ENCODE peak calls at places on chromosomes 16 and 17, in four cellular contexts. H, W, R and X are unnamed samples.

GRCh38 chr17:57866723-57867122 is 16.9 kb upstream of the MRPS23 start:
- DNase-seq in H (no peak), W (no peak), R (no peak), X (no peak)

GRCh38 chr16:14193316-14193871 is 122.3 kb downstream of the MRTFB start:
- DNase-seq in H (no peak), W (no peak), R (no peak), X (no peak)

GRCh38 chr16:9658157-9658556 is 524.1 kb downstream of the GRIN2A start:
- DNase-seq in H (no peak), W (no peak), R (no peak), X (no peak)

GRCh38 chr17:48374650-48375230 is 55.3 kb downstream of the SKAP1 start:
- DNase-seq in H (peak), W (no peak), R (peak), X (no peak)

GRCh38 chr16:89906141-89907025 is 12.3 kb upstream of the MC1R start:
- DNase-seq in H (no peak), W (no peak), R (no peak), X (no peak)

GRCh38 chr17:6698004-6698403 is 15.2 kb downstream of the SLC13A5 start:
- DNase-seq in H (no peak), W (no peak), R (no peak), X (no peak)

GRCh38 chr17:80992077-80992947 is 671 bp downstream of the CHMP6 start:
- DNase-seq in H (no peak), W (no peak), R (no peak), X (no peak)

GRCh38 chr17:2455956-2456355 is 55.1 kb upstream of the MNT start:
- DNase-seq in H (no peak), W (no peak), R (no peak), X (no peak)

GRCh38 chr17:13031718-13032350 is 14.0 kb upstream of the ELAC2 start:
- DNase-seq in H (peak), W (peak), R (no peak), X (peak)

GRCh38 chr16:546909-547770 is 13.1 kb upstream of the PRR35 start:
- DNase-seq in H (peak), W (peak), R (no peak), X (peak)

GRCh38 chr17:72433797-72434196 is 313.0 kb downstream of the SOX9 start:
- DNase-seq in H (no peak), W (no peak), R (no peak), X (no peak)

GRCh38 chr17:48952904-48953303 is 8.3 kb upstream of the SNF8 start:
- DNase-seq in H (no peak), W (no peak), R (no peak), X (no peak)

GRCh38 chr17:32960815-32961214 is 30.8 kb upstream of the SPACA3 start:
- DNase-seq in H (no peak), W (no peak), R (no peak), X (no peak)

GRCh38 chr16:11257131-11257938 is 1.3 kb upstream of the SOCS1 start:
- DNase-seq in H (peak), W (peak), R (peak), X (peak)

GRCh38 chr17:57603541-57603940 is 141.6 kb downstream of the CCDC182 start:
- DNase-seq in H (no peak), W (no peak), R (no peak), X (no peak)

GRCh38 chr17:77279448-77280303 is 138.9 kb downstream of the SEC14L1 start:
- DNase-seq in H (no peak), W (no peak), R (no peak), X (no peak)

GRCh38 chr17:57629886-57630285 is 115.2 kb downstream of the CCDC182 start:
- DNase-seq in H (no peak), W (no peak), R (no peak), X (no peak)

GRCh38 chr16:62540496-62540895 is 504.3 kb upstream of the CDH8 start:
- DNase-seq in H (no peak), W (no peak), R (no peak), X (no peak)

GRCh38 chr17:77718669-77718961 is 239.9 kb upstream of the TNRC6C start:
- DNase-seq in H (no peak), W (no peak), R (no peak), X (no peak)

GRCh38 chr17:9817086-9817485 is 4.8 kb downstream of the GSG1L2 start:
- DNase-seq in H (peak), W (no peak), R (no peak), X (peak)

GRCh38 chr17:7436556-7437368 is 1.5 kb downstream of the TMEM102 start:
- DNase-seq in H (peak), W (peak), R (peak), X (peak)

GRCh38 chr16:26605872-26606271 is 460.9 kb upstream of the C16orf82 start:
- DNase-seq in H (no peak), W (no peak), R (no peak), X (no peak)

GRCh38 chr17:56185905-56186783 is 32.9 kb downstream of the ANKFN1 start:
- DNase-seq in H (no peak), W (no peak), R (no peak), X (no peak)

GRCh38 chr17:81998222-81998621 is 20.8 kb downstream of the ASPSCR1 start:
- DNase-seq in H (no peak), W (no peak), R (no peak), X (no peak)

GRCh38 chr17:82320956-82321927 is 3.8 kb upstream of the CD7 start:
- DNase-seq in H (no peak), W (no peak), R (no peak), X (peak)

GRCh38 chr17:44187131-44187899 is 543 bp downstream of the TMUB2 start:
- DNase-seq in H (no peak), W (no peak), R (no peak), X (peak)

GRCh38 chr16:30741461-30741914 is 6.7 kb upstream of the PHKG2 start:
- DNase-seq in H (peak), W (no peak), R (peak), X (no peak)

GRCh38 chr16:4892356-4893102 is 44.4 kb downstream of the PPL start:
- DNase-seq in H (no peak), W (peak), R (no peak), X (no peak)

GRCh38 chr17:79991924-79992656 is 43.6 kb downstream of the TBC1D16 start:
- DNase-seq in H (peak), W (peak), R (peak), X (no peak)
- TF ChIP-seq CTCF in H (peak), W (peak), R (no peak), X (no peak)

GRCh38 chr16:81394416-81394815 is 50.2 kb upstream of the CMIP start:
- DNase-seq in H (no peak), W (no peak), R (peak), X (no peak)

GRCh38 chr16:81392011-81392410 is 52.6 kb upstream of the CMIP start:
- DNase-seq in H (no peak), W (no peak), R (peak), X (no peak)

GRCh38 chr16:81397879-81398516 is 46.6 kb upstream of the CMIP start:
- DNase-seq in H (no peak), W (no peak), R (no peak), X (no peak)

GRCh38 chr16:81397058-81397878 is 47.3 kb upstream of the CMIP start:
- DNase-seq in H (no peak), W (no peak), R (peak), X (no peak)

GRCh38 chr16:81394966-81395655 is 49.5 kb upstream of the CMIP start:
- DNase-seq in H (no peak), W (peak), R (peak), X (no peak)
- H3K27ac ChIP-seq in H (no peak), W (peak), R (no peak), X (no peak)

DNA sequence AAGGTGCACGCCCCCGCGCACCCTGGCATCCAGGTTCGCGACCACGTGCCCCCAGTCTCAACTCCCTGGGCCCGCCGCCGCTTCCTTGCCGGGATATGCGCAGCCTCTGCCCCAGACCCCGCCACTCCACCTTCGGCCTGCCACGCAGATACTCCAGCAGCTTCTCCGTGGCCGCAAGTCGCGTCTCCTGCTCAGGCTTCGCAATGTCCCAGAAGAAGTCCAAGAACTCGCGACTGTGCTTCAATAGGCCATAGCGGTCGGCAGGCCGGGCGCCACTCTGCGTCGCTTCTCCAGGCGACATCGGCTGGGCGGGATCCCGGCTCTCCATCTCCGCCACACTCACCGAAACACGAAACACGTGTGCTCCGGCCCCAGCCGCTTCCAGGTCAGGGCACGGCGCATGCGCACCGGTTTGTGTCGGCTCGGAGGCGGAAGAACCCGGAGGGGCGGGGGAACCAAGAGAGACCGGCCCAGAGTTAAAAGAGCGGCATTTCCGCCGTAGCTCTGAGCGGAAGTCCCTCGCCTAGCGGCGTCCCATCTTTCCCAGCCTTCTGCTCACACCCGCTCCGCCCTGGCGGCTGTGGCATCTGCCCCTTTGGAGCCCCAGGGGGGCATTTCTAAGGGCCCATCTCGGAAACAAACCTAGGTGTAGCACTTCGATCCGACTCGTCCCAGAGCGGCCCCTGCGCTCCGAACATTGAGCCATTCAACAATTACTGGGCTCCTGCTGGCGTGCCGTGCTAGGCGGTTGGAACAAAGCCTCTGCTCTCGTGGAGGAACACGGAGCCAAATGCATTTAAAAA is at the start of gene MYBBP1A:
- DNase-seq in H (peak), W (peak), R (peak), X (peak)
- TF ChIP-seq CTCF in H (no peak), W (peak), R (no peak), X (no peak)

GRCh38 chr17:5226940-5227878 is 7.5 kb downstream of the SCIMP start:
- DNase-seq in H (no peak), W (no peak), R (no peak), X (no peak)
- H3K27ac ChIP-seq in H (no peak), W (no peak), R (peak), X (no peak)

GRCh38 chr17:8574687-8575086 is 55.8 kb downstream of the MYH10 start:
- DNase-seq in H (peak), W (peak), R (no peak), X (no peak)
- TF ChIP-seq CTCF in H (no peak), W (peak), R (peak), X (no peak)

DNA sequence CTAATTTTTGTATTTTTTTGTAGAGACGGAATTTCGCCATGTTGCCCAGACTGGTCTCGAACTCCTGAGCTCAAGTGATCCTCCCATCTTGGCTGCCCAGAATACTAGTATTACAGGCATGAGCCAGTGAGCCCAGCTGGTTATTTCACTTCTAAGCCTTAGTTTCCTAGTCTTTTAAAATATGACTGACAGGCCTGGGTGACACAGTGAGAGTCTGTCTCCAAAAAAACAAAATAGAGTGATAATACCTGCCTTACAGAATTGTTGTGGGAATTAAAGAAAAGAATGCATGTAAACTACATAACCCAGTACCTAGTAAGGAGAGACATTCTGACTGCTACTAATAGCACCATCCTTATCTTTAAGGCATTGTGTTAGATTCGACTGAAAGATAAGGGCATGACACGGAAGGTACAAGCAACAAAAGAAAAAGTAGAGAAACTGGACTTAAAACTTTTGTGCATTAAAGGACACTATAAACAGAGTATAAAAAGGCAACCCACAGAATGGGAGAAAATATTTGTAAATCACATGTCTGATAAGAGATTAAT is 11.6 kb downstream of the TOM1L2 start:
- DNase-seq in H (no peak), W (no peak), R (no peak), X (no peak)
- H3K27ac ChIP-seq in H (peak), W (peak), R (peak), X (peak)

GRCh38 chr17:67891481-67892119 is 66.3 kb downstream of the BPTF start:
- DNase-seq in H (peak), W (no peak), R (no peak), X (no peak)
- TF ChIP-seq CTCF in H (peak), W (peak), R (peak), X (no peak)

GRCh38 chr16:67796099-67796718 is 10.2 kb downstream of the RANBP10 start:
- DNase-seq in H (no peak), W (no peak), R (no peak), X (no peak)
- H3K27ac ChIP-seq in H (no peak), W (no peak), R (no peak), X (no peak)

GRCh38 chr17:51997723-51998122 is 160.8 kb downstream of the CA10 start:
- DNase-seq in H (no peak), W (no peak), R (no peak), X (no peak)
- TF ChIP-seq CTCF in H (no peak), W (no peak), R (no peak), X (no peak)

GRCh38 chr17:40486513-40487370 is 14.7 kb downstream of the TNS4 start:
- DNase-seq in H (peak), W (no peak), R (no peak), X (no peak)

GRCh38 chr17:40484973-40485530 is 16.4 kb downstream of the TNS4 start:
- DNase-seq in H (no peak), W (no peak), R (no peak), X (no peak)

GRCh38 chr17:40487371-40488020 is 13.9 kb downstream of the TNS4 start:
- DNase-seq in H (no peak), W (no peak), R (no peak), X (no peak)

GRCh38 chr17:40484285-40484972 is 17.0 kb downstream of the TNS4 start:
- DNase-seq in H (no peak), W (no peak), R (no peak), X (no peak)

DNA sequence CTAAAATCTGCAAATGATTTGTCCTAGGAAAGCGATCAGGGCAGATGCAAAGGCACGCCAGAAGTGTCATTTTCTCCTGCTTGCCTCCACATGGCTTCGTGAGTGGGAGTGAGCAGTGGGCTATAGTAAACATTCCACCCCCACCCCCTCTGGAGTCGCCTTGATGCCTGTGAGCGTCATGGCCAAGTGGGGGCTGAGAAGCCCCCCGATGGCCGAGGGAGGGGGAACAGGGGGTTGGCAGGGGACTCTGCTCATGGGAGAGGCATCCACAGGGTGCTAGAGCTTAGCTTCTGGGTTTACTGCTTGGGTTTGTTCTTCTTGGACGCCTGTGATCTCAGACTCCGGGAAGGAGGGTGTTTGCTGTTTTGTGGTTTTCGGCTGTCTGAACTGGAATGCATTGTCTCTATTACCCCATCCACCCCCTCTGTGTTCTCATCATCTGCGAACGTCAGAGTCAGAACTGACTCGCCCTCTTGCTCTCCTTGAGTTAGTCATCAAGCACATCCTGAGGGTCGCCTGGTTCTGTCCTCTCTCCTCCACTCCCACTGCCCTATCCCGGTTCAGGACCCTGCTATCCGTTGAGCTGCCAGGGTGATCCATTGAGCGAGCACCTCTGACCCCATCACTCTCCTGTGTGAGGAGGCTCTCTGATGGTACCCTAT is 15.4 kb downstream of the TNS4 start:
- DNase-seq in H (peak), W (no peak), R (no peak), X (no peak)
- H3K27ac ChIP-seq in H (peak), W (peak), R (no peak), X (no peak)